ENCODE peak calls at places on chromosome 2, in ten cellular contexts. L, H, N, T, I, D, S, U, C and J are unnamed samples.

GRCh38 chr2:36356199-36356989 is 816 bp downstream of the CRIM1 start:
- DNase-seq in S (peak; percentile 52), C (no peak), D (peak; percentile 31), I (peak; percentile 25), T (no peak), N (peak; percentile 16), L (no peak), U (peak; percentile 29), H (no peak), J (no peak)

GRCh38 chr2:220279372-220279771 is 651.9 kb downstream of the SLC4A3 start:
- DNase-seq in L (no peak), H (no peak), S (no peak), U (no peak), T (peak; percentile 62), C (no peak), I (peak; percentile 96), D (no peak), N (no peak), J (no peak)

GRCh38 chr2:168685619-168686453 is 116.6 kb upstream of the NOSTRIN start:
- DNase-seq in L (no peak), T (no peak), N (no peak), C (no peak), I (no peak), S (no peak), H (no peak), D (no peak), U (no peak), J (no peak)

GRCh38 chr2:68594674-68595492 is 48.5 kb upstream of the PROKR1 start:
- DNase-seq in L (peak; percentile 7), N (no peak), U (no peak), S (no peak), D (peak; percentile 33), I (peak; percentile 66), H (peak; percentile 25), C (peak; percentile 50), T (peak; percentile 59), J (peak; percentile 8)

GRCh38 chr2:165469417-165469816 is at the start of gene CSRNP3:
- DNase-seq in C (no peak), S (peak; percentile 68), I (peak; percentile 97), L (peak; percentile 97), U (peak; percentile 98), N (peak; percentile 45), D (no peak), H (no peak), T (peak; percentile 72), J (no peak)

GRCh38 chr2:130798472-130799221 is 38.1 kb upstream of the ARHGEF4 start:
- DNase-seq in S (peak; percentile 64), N (no peak), L (peak; percentile 46), D (no peak), U (peak; percentile 44), H (no peak), T (no peak), I (no peak), C (no peak), J (no peak)

GRCh38 chr2:20697322-20697934 is 30.5 kb downstream of the GDF7 start:
- DNase-seq in H (no peak), N (no peak), D (no peak), S (no peak), L (no peak), U (no peak), C (no peak), T (no peak), I (no peak), J (no peak)

GRCh38 chr2:123961576-123961975 is 63.5 kb upstream of the CNTNAP5 start:
- DNase-seq in D (no peak), T (no peak), I (no peak), N (no peak), S (no peak), L (no peak), H (no peak), U (no peak), C (no peak), J (no peak)